ENCODE peak calls at places on chromosome 10, in seven cellular contexts. Z is neural crest cell, Q is hepatocyte, K is epithelial cell of esophagus, X is left lung, B is heart left ventricle, H is lower lobe of right lung. O is an unnamed sample.
A peak's percentile ranks its signal among the peaks of the same experiment; 100 is the strongest.

GRCh38 chr10:22053048-22053447 is 49.5 kb upstream of the DNAJC1 start:
- DNase-seq in K (no peak), H (no peak), Q (no peak), B (no peak), X (no peak), Z (peak; percentile 3), O (no peak)

GRCh38 chr10:96170212-96170611 is 40.1 kb downstream of the ZNF518A start:
- DNase-seq in H (no peak), Q (no peak), X (no peak), B (no peak), K (no peak), Z (no peak), O (no peak)

GRCh38 chr10:132257271-132257670 is 50.5 kb downstream of the STK32C start:
- DNase-seq in Q (no peak), K (no peak), B (no peak), H (no peak), X (no peak), Z (no peak), O (no peak)

GRCh38 chr10:129411146-129411705 is 55.8 kb upstream of the MGMT start:
- DNase-seq in K (no peak), X (no peak), B (no peak), Q (no peak), Z (no peak), H (no peak), O (no peak)

GRCh38 chr10:26491934-26492333 is 53.8 kb downstream of the APBB1IP start:
- DNase-seq in K (no peak), H (no peak), B (no peak), Q (no peak), X (no peak), Z (no peak), O (no peak)

GRCh38 chr10:75111906-75112703 is 649 bp downstream of the SAMD8 start:
- DNase-seq in H (peak; percentile 66), Z (peak; percentile 43), B (peak; percentile 53), K (peak; percentile 44), X (peak; percentile 59), Q (peak; percentile 69), O (peak; percentile 37)

GRCh38 chr10:21501109-21501508 is 24.4 kb downstream of the SKIDA1 start:
- DNase-seq in K (no peak), Z (no peak), Q (no peak), X (no peak), H (no peak), B (no peak), O (no peak)

GRCh38 chr10:94212876-94213595 is 149.7 kb downstream of the NOC3L start:
- DNase-seq in H (no peak), Q (peak; percentile 60), K (peak; percentile 6), X (no peak), B (no peak), Z (no peak), O (no peak)

GRCh38 chr10:3473271-3473670 is 300.7 kb upstream of the PITRM1 start:
- DNase-seq in H (peak; percentile 66), X (no peak), K (peak; percentile 79), Q (no peak), Z (no peak), B (no peak), O (no peak)

GRCh38 chr10:8975535-8975934 is 921.0 kb downstream of the GATA3 start:
- DNase-seq in B (no peak), Q (no peak), X (no peak), H (no peak), K (peak; percentile 80), Z (no peak), O (no peak)

GRCh38 chr10:50224330-50224952 is 26.9 kb downstream of the ASAH2 start:
- DNase-seq in K (peak; percentile 91), Q (peak; percentile 66), B (no peak), X (no peak), H (no peak), Z (peak; percentile 12), O (no peak)
- TF ChIP-seq CTCF in K (peak; percentile 81), Q (peak; percentile 59), B (peak; percentile 40), X (no peak), H (peak; percentile 47), Z (peak; percentile 69), O (no peak)

GRCh38 chr10:23656735-23657134 is 217.9 kb downstream of the OTUD1 start:
- DNase-seq in H (no peak), B (no peak), X (no peak), Q (peak; percentile 18), Z (no peak), K (peak; percentile 29), O (no peak)
- TF ChIP-seq CTCF in H (peak; percentile 44), B (peak; percentile 21), X (peak; percentile 40), Q (peak; percentile 55), Z (peak; percentile 67), K (peak; percentile 52), O (no peak)

DNA sequence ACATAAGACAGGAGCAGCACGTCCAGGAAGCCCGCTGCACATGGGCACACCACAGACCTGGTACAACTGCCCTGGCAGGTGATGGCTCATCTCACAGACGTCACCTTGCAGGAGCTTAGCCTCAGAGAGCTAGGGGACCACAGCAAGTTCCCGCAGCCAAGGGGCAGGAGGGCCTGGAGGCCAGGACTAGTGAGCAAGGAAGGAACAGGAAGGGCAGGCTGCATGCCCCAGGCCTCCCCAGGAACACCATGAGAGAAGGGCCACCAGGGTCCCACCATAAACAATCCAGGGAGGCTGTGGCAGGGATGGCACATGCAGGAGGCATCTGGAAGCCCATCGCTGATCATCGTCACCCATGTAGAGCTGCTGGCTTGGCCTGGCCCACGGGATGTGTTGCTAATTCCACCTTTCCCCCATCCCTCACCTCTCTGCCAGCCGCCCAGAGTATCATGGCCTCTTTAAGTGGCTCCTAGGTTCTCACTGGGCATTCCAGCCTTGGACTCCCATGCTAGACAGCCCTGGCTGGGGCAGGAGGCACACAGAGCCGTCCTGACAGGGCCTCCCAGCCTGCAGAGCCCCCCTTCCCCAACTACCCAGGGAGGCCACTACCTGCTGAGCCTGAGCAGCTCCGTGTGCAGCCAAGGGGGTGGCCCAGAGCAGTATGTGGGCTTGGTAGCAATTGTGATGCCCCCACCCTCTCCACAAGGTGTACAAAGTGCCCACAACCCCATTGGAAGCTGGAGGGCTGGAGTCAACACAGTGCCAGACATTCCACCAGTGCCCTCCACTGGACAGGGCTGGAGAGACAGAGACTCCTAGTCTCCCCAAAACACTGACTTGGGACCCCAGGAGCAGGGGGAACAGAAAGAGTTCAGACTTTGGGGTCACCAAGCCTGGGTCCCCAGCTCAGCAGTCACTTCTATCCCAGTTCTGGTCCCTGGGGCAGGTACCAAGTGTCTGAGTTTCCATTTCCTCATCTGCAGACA is 35.5 kb downstream of the GRID1 start:
- DNase-seq in X (no peak), B (no peak), Z (no peak), K (no peak), Q (no peak), H (no peak), O (no peak)
- TF ChIP-seq CTCF in X (no peak), B (no peak), Z (no peak), K (no peak), Q (no peak), H (no peak), O (no peak)

GRCh38 chr10:1041514-1041913 is 7.4 kb downstream of the IDI1 start:
- DNase-seq in X (no peak), Q (no peak), K (no peak), H (no peak), B (no peak), Z (no peak), O (no peak)
- TF ChIP-seq CTCF in X (no peak), Q (no peak), K (no peak), H (no peak), B (no peak), Z (no peak), O (no peak)

GRCh38 chr10:86594535-86594934 is 59.8 kb upstream of the OPN4 start:
- DNase-seq in B (no peak), Z (no peak), X (no peak), Q (no peak), K (peak; percentile 32), H (no peak), O (no peak)
- TF ChIP-seq CTCF in B (no peak), Z (no peak), X (no peak), Q (no peak), K (no peak), H (no peak), O (no peak)

DNA sequence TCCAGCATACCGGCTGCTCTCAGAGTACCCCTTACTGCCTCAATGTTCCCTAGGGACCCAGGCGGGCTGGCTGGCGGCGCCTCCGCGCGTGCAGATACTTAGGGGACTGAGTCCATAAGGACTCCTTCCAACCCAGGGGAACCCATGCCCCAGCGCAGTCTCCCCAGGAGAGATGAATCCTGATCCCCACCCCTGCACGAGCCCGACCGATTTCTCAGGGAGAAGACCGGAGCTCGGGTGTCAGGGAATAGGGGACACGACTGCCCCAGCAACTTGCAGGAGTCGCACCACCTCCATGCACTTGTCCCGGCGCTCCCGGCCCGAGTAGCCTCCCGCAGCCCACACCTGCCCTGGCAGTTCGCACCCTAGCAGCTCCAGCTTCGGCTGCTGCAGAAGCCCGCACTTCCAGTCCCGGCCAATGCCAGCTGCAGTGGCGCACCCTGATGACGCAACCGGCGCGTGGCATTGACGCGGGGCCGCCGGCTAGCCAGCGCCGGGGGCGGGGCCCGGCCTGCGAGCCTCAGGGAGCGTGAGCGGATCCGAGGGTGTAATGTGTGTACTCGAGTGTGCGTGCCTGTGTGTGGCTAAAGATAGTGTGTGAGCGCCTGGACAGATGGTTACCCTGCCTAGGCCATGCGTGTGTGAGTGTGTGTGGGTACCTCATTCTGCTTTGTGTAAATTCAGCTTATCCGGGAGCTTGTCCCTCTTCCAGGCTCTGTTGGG is at the start of gene GPAM:
- DNase-seq in Z (peak; percentile 99), K (peak; percentile 92), B (peak; percentile 96), Q (peak; percentile 97), X (peak; percentile 95), H (peak; percentile 97), O (peak; percentile 99)
- TF ChIP-seq CTCF in Z (no peak), K (no peak), B (no peak), Q (no peak), X (peak; percentile 12), H (no peak), O (no peak)

DNA sequence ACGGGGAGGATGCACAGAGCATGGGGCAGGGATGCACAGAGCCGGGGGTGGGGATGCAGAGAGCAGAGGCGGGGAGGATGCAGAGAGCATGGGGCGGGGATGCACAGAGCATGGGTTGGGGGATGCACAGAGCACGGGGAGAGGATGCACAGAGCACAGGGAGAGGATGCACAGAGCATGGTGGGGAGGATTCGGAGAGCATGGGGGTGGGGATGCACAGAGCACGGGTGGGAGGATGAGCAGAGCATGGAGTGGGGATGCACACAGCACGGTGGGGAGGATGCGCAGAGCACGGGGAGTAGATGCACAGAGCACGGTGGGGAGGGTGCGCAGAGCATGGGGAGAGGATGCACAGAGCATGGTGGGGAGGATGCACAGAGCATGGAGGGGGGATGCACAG is 229.7 kb downstream of the ADAM12 start:
- DNase-seq in Z (no peak), Q (no peak), X (no peak), K (no peak), B (no peak), H (no peak), O (no peak)
- TF ChIP-seq CTCF in Z (no peak), Q (no peak), X (no peak), K (no peak), B (no peak), H (no peak), O (no peak)

GRCh38 chr10:30118590-30118989 is 59.2 kb upstream of the JCAD start:
- DNase-seq in H (no peak), X (no peak), Q (no peak), Z (no peak), B (no peak), K (no peak), O (no peak)
- TF ChIP-seq CTCF in H (no peak), X (no peak), Q (no peak), Z (no peak), B (no peak), K (no peak), O (no peak)